ENCODE peak calls at places on chromosomes 5 and 9, in eight cellular contexts. One of them, this sample, is unnamed.

GRCh38 chr5:1294839-1295649 is at the start of gene TERT:
- DNase-seq in lung: no peak
- DNase-seq in CD4-positive, alpha-beta memory T cell: peak; percentile 62
- DNase-seq in A549: peak; percentile 48
- DNase-seq in transverse colon: peak; percentile 73
- DNase-seq in stomach: peak; percentile 57
- DNase-seq in H1: no peak
- DNase-seq in SJSA1: peak; percentile 50
- DNase-seq in this sample: peak; percentile 77

GRCh38 chr5:168822745-168823281 is 243.6 kb upstream of the PANK3 start:
- DNase-seq in lung: no peak
- DNase-seq in CD4-positive, alpha-beta memory T cell: no peak
- DNase-seq in A549: no peak
- DNase-seq in transverse colon: no peak
- DNase-seq in stomach: no peak
- DNase-seq in H1: no peak
- DNase-seq in SJSA1: no peak
- DNase-seq in this sample: peak; percentile 39

GRCh38 chr9:92206490-92206889 is 87.0 kb downstream of the IARS1 start:
- DNase-seq in lung: no peak
- DNase-seq in CD4-positive, alpha-beta memory T cell: no peak
- DNase-seq in A549: no peak
- DNase-seq in transverse colon: no peak
- DNase-seq in stomach: no peak
- DNase-seq in H1: no peak
- DNase-seq in SJSA1: no peak
- DNase-seq in this sample: no peak

GRCh38 chr5:36417221-36417620 is 115.5 kb upstream of the RANBP3L start:
- DNase-seq in lung: no peak
- DNase-seq in CD4-positive, alpha-beta memory T cell: no peak
- DNase-seq in A549: no peak
- DNase-seq in transverse colon: no peak
- DNase-seq in stomach: no peak
- DNase-seq in H1: no peak
- DNase-seq in SJSA1: no peak
- DNase-seq in this sample: no peak

GRCh38 chr5:56585973-56586740 is 229.2 kb upstream of the MAP3K1 start:
- DNase-seq in lung: peak; percentile 35
- DNase-seq in CD4-positive, alpha-beta memory T cell: no peak
- DNase-seq in A549: no peak
- DNase-seq in transverse colon: no peak
- DNase-seq in stomach: no peak
- DNase-seq in H1: no peak
- DNase-seq in SJSA1: no peak
- DNase-seq in this sample: no peak

GRCh38 chr9:134175808-134176598 is 11.6 kb upstream of the RNU6ATAC start:
- DNase-seq in lung: no peak
- DNase-seq in CD4-positive, alpha-beta memory T cell: no peak
- DNase-seq in A549: no peak
- DNase-seq in transverse colon: no peak
- DNase-seq in stomach: no peak
- DNase-seq in H1: no peak
- DNase-seq in SJSA1: no peak
- DNase-seq in this sample: peak; percentile 68

GRCh38 chr5:130710596-130710995 is 454.5 kb downstream of the HINT1 start:
- DNase-seq in lung: no peak
- DNase-seq in CD4-positive, alpha-beta memory T cell: no peak
- DNase-seq in A549: peak; percentile 22
- DNase-seq in transverse colon: no peak
- DNase-seq in stomach: no peak
- DNase-seq in H1: no peak
- DNase-seq in SJSA1: no peak
- DNase-seq in this sample: no peak

GRCh38 chr9:76443887-76444286 is 15.1 kb upstream of the GCNT1 start:
- DNase-seq in lung: no peak
- DNase-seq in CD4-positive, alpha-beta memory T cell: no peak
- DNase-seq in A549: no peak
- DNase-seq in transverse colon: no peak
- DNase-seq in stomach: no peak
- DNase-seq in H1: no peak
- DNase-seq in SJSA1: no peak
- DNase-seq in this sample: no peak

GRCh38 chr5:19058216-19058615 is 929.8 kb downstream of the CDH18 start:
- DNase-seq in lung: no peak
- DNase-seq in CD4-positive, alpha-beta memory T cell: no peak
- DNase-seq in A549: no peak
- DNase-seq in transverse colon: no peak
- DNase-seq in stomach: no peak
- DNase-seq in H1: no peak
- DNase-seq in SJSA1: no peak
- DNase-seq in this sample: no peak

GRCh38 chr9:107239474-107239873 is 43.6 kb upstream of the RAD23B start:
- DNase-seq in lung: no peak
- DNase-seq in CD4-positive, alpha-beta memory T cell: peak; percentile 13
- DNase-seq in A549: no peak
- DNase-seq in transverse colon: no peak
- DNase-seq in stomach: no peak
- DNase-seq in H1: no peak
- DNase-seq in SJSA1: no peak
- DNase-seq in this sample: peak; percentile 17

GRCh38 chr5:91151947-91152346 is 231.2 kb downstream of the ARRDC3 start:
- DNase-seq in lung: peak; percentile 91
- DNase-seq in CD4-positive, alpha-beta memory T cell: no peak
- DNase-seq in A549: peak; percentile 48
- DNase-seq in transverse colon: peak; percentile 25
- DNase-seq in stomach: peak; percentile 52
- DNase-seq in H1: no peak
- DNase-seq in SJSA1: peak; percentile 54
- DNase-seq in this sample: peak; percentile 95

GRCh38 chr5:25516136-25516535 is 871.4 kb upstream of the CDH10 start:
- DNase-seq in lung: no peak
- DNase-seq in CD4-positive, alpha-beta memory T cell: no peak
- DNase-seq in A549: no peak
- DNase-seq in transverse colon: no peak
- DNase-seq in stomach: no peak
- DNase-seq in H1: no peak
- DNase-seq in SJSA1: no peak
- DNase-seq in this sample: no peak

GRCh38 chr9:125747765-125748510 is 765 bp downstream of the PBX3 start:
- DNase-seq in lung: peak; percentile 45
- DNase-seq in CD4-positive, alpha-beta memory T cell: peak; percentile 17
- DNase-seq in A549: peak; percentile 44
- DNase-seq in transverse colon: peak; percentile 42
- DNase-seq in stomach: peak; percentile 35
- DNase-seq in H1: no peak
- DNase-seq in SJSA1: no peak
- DNase-seq in this sample: no peak

GRCh38 chr5:56451742-56452141 is 218.6 kb upstream of the ANKRD55 start:
- DNase-seq in lung: no peak
- DNase-seq in CD4-positive, alpha-beta memory T cell: no peak
- DNase-seq in A549: no peak
- DNase-seq in transverse colon: no peak
- DNase-seq in stomach: no peak
- DNase-seq in H1: no peak
- DNase-seq in SJSA1: no peak
- DNase-seq in this sample: no peak

GRCh38 chr9:71036501-71036900 is 84.9 kb downstream of the TRPM3 start:
- DNase-seq in lung: peak; percentile 43
- DNase-seq in CD4-positive, alpha-beta memory T cell: no peak
- DNase-seq in A549: no peak
- DNase-seq in transverse colon: no peak
- DNase-seq in stomach: peak; percentile 38
- DNase-seq in H1: no peak
- DNase-seq in SJSA1: no peak
- DNase-seq in this sample: peak; percentile 53

GRCh38 chr5:16552666-16553343 is 64.0 kb downstream of the RETREG1 start:
- DNase-seq in lung: peak; percentile 72
- DNase-seq in CD4-positive, alpha-beta memory T cell: peak; percentile 29
- DNase-seq in A549: peak; percentile 53
- DNase-seq in transverse colon: peak; percentile 87
- DNase-seq in stomach: peak; percentile 88
- DNase-seq in H1: peak; percentile 44
- DNase-seq in SJSA1: peak; percentile 79
- DNase-seq in this sample: peak; percentile 79

GRCh38 chr9:27276182-27277030 is 20.5 kb downstream of the EQTN start:
- DNase-seq in lung: no peak
- DNase-seq in CD4-positive, alpha-beta memory T cell: peak; percentile 38
- DNase-seq in A549: peak; percentile 34
- DNase-seq in transverse colon: no peak
- DNase-seq in stomach: no peak
- DNase-seq in H1: no peak
- DNase-seq in SJSA1: no peak
- DNase-seq in this sample: peak; percentile 55

DNA sequence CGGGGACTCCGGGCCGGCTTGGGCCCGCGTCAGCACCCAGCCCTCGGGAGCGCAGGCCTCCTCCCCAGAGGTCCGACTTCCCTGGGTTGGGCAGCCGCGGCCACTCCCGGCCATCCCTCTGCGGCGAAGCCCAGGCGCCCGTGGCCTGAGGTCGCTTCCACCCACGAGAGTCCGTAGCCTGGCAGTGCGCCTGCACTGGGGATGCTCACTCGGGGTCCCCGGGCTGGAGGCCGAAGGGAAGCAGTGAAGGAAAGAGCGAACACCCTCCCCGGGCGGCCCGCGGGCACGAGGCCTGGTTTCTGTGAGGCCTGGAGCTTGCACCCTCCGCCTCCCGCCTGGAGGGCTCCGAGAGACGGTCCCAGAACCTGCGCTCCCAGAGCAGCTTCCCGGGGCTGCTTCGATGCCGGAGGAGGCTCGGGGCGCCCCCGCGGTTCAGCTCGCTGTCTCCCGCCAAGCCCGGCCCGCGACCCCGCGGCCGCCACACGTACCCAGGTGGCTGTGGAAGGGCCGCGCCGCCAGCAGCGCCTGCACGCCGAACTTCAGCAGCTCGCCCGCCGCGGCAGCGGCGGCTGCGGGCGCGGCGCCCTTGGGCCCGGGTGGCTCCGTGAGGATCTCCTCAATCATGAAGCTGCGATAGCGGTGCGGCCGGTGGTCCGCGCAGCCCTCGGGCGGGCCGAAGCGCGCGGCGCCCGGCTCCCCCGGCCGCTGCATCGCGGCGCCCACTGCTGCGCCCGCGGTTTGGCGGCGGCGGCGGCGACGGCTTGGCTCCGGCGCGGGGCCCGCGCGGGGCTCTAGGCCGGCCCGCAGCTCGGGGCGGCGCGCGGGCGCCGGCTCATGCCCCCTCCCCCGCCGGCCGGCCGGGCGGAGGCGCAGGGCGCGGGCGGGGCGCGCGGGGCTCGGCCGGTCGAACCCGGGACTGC is at the start of gene BARX1:
- DNase-seq in lung: no peak
- DNase-seq in CD4-positive, alpha-beta memory T cell: no peak
- DNase-seq in A549: no peak
- DNase-seq in transverse colon: no peak
- DNase-seq in stomach: no peak
- DNase-seq in H1: no peak
- DNase-seq in SJSA1: no peak
- DNase-seq in this sample: peak; percentile 40
- H3K4me1 ChIP-seq in lung: no peaks in the 10 kb centered on the region
- H3K4me1 ChIP-seq in CD4-positive, alpha-beta memory T cell: peaks cover 54% of the 10 kb centered on the region
- H3K4me1 ChIP-seq in A549: no peaks in the 10 kb centered on the region
- H3K4me1 ChIP-seq in transverse colon: peaks cover 28% of the 10 kb centered on the region
- H3K4me1 ChIP-seq in stomach: peaks cover 78% of the 10 kb centered on the region
- H3K4me1 ChIP-seq in H1: peaks cover 38% of the 10 kb centered on the region
- H3K4me1 ChIP-seq in SJSA1: no peaks in the 10 kb centered on the region
- H3K4me1 ChIP-seq in this sample: peaks cover 10% of the 10 kb centered on the region

DNA sequence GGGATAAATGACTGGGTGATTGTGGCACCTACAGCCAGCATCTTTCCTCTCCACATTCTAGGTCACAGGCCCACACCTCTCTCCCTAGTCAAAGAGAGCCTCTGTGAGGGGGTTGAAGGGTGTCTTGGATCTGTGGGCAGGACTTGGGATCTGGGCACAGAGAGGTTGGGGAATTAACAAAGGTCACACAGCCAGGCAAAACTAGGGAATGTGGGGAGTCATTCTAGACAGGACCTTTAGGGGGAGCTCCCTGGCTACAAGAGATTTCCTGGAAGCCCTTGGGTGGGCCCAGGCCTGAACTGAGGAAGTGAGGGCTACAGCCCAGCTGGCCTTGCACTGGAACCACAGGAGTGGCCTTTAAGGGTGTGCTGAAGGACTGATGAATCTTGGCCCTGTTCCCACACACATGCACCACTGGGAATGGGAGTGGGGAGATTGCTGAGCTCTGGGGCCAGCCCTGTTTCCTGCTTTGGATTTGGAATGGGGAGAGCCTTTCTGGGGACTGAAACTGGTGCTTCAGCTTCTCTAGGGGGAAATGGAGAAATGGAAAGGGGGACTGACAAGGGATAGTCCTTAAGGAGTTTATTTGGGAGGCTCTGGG is 12.4 kb upstream of the CXXC5 start:
- DNase-seq in lung: peak; percentile 88
- DNase-seq in CD4-positive, alpha-beta memory T cell: no peak
- DNase-seq in A549: no peak
- DNase-seq in transverse colon: peak; percentile 87
- DNase-seq in stomach: peak; percentile 83
- DNase-seq in H1: no peak
- DNase-seq in SJSA1: peak; percentile 98
- DNase-seq in this sample: peak; percentile 78
- H3K4me1 ChIP-seq in lung: peaks cover 5% of the 10 kb centered on the region
- H3K4me1 ChIP-seq in CD4-positive, alpha-beta memory T cell: peaks cover 24% of the 10 kb centered on the region
- H3K4me1 ChIP-seq in A549: peaks cover 61% of the 10 kb centered on the region
- H3K4me1 ChIP-seq in transverse colon: peaks cover 29% of the 10 kb centered on the region
- H3K4me1 ChIP-seq in stomach: peaks cover 60% of the 10 kb centered on the region
- H3K4me1 ChIP-seq in H1: peaks cover 34% of the 10 kb centered on the region
- H3K4me1 ChIP-seq in SJSA1: peaks cover 45% of the 10 kb centered on the region
- H3K4me1 ChIP-seq in this sample: peaks cover 35% of the 10 kb centered on the region

GRCh38 chr9:131732061-131732526 is 7.8 kb downstream of the RAPGEF1 start:
- DNase-seq in lung: peak; percentile 63
- DNase-seq in CD4-positive, alpha-beta memory T cell: no peak
- DNase-seq in A549: no peak
- DNase-seq in transverse colon: peak; percentile 57
- DNase-seq in stomach: no peak
- DNase-seq in H1: no peak
- DNase-seq in SJSA1: no peak
- DNase-seq in this sample: no peak
- H3K4me1 ChIP-seq in lung: peaks cover 48% of the 10 kb centered on the region
- H3K4me1 ChIP-seq in CD4-positive, alpha-beta memory T cell: peaks cover 97% of the 10 kb centered on the region
- H3K4me1 ChIP-seq in A549: peaks cover 86% of the 10 kb centered on the region
- H3K4me1 ChIP-seq in transverse colon: peaks cover 59% of the 10 kb centered on the region
- H3K4me1 ChIP-seq in stomach: peaks cover 98% of the 10 kb centered on the region
- H3K4me1 ChIP-seq in H1: peaks cover 14% of the 10 kb centered on the region
- H3K4me1 ChIP-seq in SJSA1: peaks cover 74% of the 10 kb centered on the region
- H3K4me1 ChIP-seq in this sample: peaks cover 50% of the 10 kb centered on the region

DNA sequence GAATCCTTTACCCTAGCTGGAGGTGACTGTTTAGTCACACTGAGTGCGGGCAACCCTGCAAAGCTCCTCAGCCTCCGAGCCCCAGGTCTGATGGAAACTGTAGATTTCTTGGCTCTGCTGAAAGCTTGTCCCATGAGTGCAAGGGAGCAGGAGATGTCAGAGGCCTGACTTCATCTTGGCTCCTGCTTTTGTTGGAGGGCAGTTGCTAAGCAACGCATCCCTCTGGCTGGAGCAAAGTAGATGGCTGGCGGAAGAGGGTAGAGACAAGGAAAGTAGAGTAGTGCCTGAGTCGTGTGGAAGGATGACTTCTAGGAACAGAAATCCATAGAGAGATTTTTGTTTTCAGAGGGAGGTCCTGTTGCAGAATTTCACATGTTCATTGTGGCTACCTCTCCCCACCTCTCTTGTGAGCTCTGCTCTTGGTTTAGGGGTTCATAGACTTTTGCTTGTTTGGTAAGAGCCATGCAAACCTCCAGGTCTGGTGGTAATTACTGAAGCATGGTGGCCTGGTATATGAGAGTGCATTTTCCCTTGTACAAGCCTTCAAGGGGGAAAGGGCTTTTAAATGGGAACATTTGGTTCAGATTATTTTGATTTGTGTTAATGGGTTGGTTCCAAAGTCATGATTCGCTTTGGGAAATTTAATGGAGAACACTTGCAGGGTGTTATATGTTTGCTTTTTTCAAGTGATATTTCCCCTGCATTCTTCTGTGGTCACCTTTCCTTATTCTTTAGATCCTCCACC is 71.5 kb downstream of the ARHGAP26 start:
- DNase-seq in lung: no peak
- DNase-seq in CD4-positive, alpha-beta memory T cell: no peak
- DNase-seq in A549: no peak
- DNase-seq in transverse colon: no peak
- DNase-seq in stomach: no peak
- DNase-seq in H1: no peak
- DNase-seq in SJSA1: no peak
- DNase-seq in this sample: no peak
- H3K4me1 ChIP-seq in lung: peaks cover 34% of the 10 kb centered on the region
- H3K4me1 ChIP-seq in CD4-positive, alpha-beta memory T cell: peaks cover 15% of the 10 kb centered on the region
- H3K4me1 ChIP-seq in A549: peaks cover 53% of the 10 kb centered on the region
- H3K4me1 ChIP-seq in transverse colon: peaks cover 25% of the 10 kb centered on the region
- H3K4me1 ChIP-seq in stomach: peaks cover 56% of the 10 kb centered on the region
- H3K4me1 ChIP-seq in H1: peaks cover 5% of the 10 kb centered on the region
- H3K4me1 ChIP-seq in SJSA1: peaks cover 52% of the 10 kb centered on the region
- H3K4me1 ChIP-seq in this sample: peaks cover 21% of the 10 kb centered on the region

This sample was measured in A673.